ENCODE peak calls at places on chromosomes 1 and 21, in ten cellular contexts. E is hepatocyte, G is keratinocyte, N is OCI-LY7, M is K562, O is neuronal stem cell, D is astrocyte, J is H9, P is MM.1S, H is fibroblast of lung. W is an unnamed sample.

GRCh38 chr1:27176323-27176722 is 21.4 kb upstream of the SLC9A1 start:
- DNase-seq in E (no peak), G (no peak), N (no peak), M (no peak), O (no peak), D (no peak), J (no peak), P (no peak), H (no peak), W (no peak)

GRCh38 chr1:229117664-229118300 is 153.1 kb upstream of the RAB4A start:
- DNase-seq in E (peak), G (no peak), N (no peak), M (no peak), O (no peak), D (no peak), J (no peak), P (no peak), H (peak), W (no peak)

GRCh38 chr1:70220517-70221240 is 501 bp upstream of the SRSF11 start:
- DNase-seq in E (no peak), G (no peak), N (no peak), M (no peak), O (no peak), D (no peak), J (no peak), P (no peak), H (no peak), W (no peak)

GRCh38 chr1:38038836-38039235 is 7.8 kb downstream of the POU3F1 start:
- DNase-seq in E (peak), G (no peak), N (no peak), M (no peak), O (no peak), D (peak), J (no peak), P (no peak), H (no peak), W (no peak)

GRCh38 chr1:204746838-204747442 is 61.4 kb upstream of the LRRN2 start:
- DNase-seq in E (peak), G (no peak), N (peak), M (peak), O (peak), D (peak), J (peak), P (peak), H (peak), W (peak)

GRCh38 chr21:44982558-44983244 is 42.9 kb downstream of the SLX9 start:
- DNase-seq in E (peak), G (no peak), N (no peak), M (no peak), O (no peak), D (peak), J (no peak), P (no peak), H (peak), W (no peak)

GRCh38 chr1:175889848-175890247 is 146.5 kb upstream of the TNR start:
- DNase-seq in E (no peak), G (no peak), N (no peak), M (no peak), O (no peak), D (no peak), J (no peak), P (no peak), H (no peak), W (no peak)

GRCh38 chr21:45551816-45552695 is 9.8 kb upstream of the SLC19A1 start:
- DNase-seq in E (no peak), G (no peak), N (no peak), M (no peak), O (no peak), D (no peak), J (peak), P (no peak), H (no peak), W (no peak)

GRCh38 chr21:45830221-45830640 is 151.3 kb upstream of the COL6A1 start:
- DNase-seq in E (no peak), G (no peak), N (no peak), M (peak), O (no peak), D (no peak), J (peak), P (no peak), H (peak), W (no peak)

GRCh38 chr1:20681999-20682398 is 20.8 kb upstream of the DDOST start:
- DNase-seq in E (no peak), G (no peak), N (no peak), M (no peak), O (no peak), D (no peak), J (no peak), P (no peak), H (no peak), W (no peak)

GRCh38 chr1:11736746-11737639 is 1.1 kb downstream of the AGTRAP start:
- DNase-seq in E (peak), G (peak), N (peak), M (peak), O (no peak), D (peak), J (peak), P (peak), H (peak), W (peak)

GRCh38 chr1:226863446-226863845 is 7.0 kb upstream of the PSEN2 start:
- DNase-seq in E (no peak), G (no peak), N (no peak), M (no peak), O (no peak), D (peak), J (peak), P (no peak), H (peak), W (peak)

GRCh38 chr1:177053648-177054047 is 110.9 kb downstream of the ASTN1 start:
- DNase-seq in E (no peak), G (no peak), N (no peak), M (no peak), O (no peak), D (no peak), J (no peak), P (no peak), H (no peak), W (no peak)

GRCh38 chr1:3352084-3352951 is 102.1 kb upstream of the ARHGEF16 start:
- DNase-seq in E (peak), G (no peak), N (no peak), M (no peak), O (peak), D (peak), J (peak), P (no peak), H (peak), W (no peak)

GRCh38 chr1:209845405-209845725 is 17.6 kb downstream of the UTP25 start:
- DNase-seq in E (no peak), G (no peak), N (no peak), M (no peak), O (no peak), D (no peak), J (no peak), P (no peak), H (no peak), W (no peak)

GRCh38 chr1:217891966-217892365 is 260.8 kb downstream of the SPATA17 start:
- DNase-seq in E (no peak), G (no peak), N (no peak), M (no peak), O (no peak), D (peak), J (no peak), P (no peak), H (no peak), W (no peak)

GRCh38 chr1:165644064-165644735 is 13.2 kb downstream of the MGST3 start:
- DNase-seq in E (no peak), G (peak), N (no peak), M (no peak), O (no peak), D (no peak), J (no peak), P (no peak), H (no peak), W (no peak)

GRCh38 chr1:54671985-54672608 is 30.5 kb downstream of the MROH7 start:
- DNase-seq in E (peak), G (peak), N (peak), M (peak), O (peak), D (peak), J (peak), P (peak), H (peak), W (peak)

GRCh38 chr1:11780380-11781147 is 18.6 kb downstream of the C1orf167 start:
- DNase-seq in E (no peak), G (no peak), N (no peak), M (no peak), O (no peak), D (no peak), J (no peak), P (no peak), H (no peak), W (no peak)

GRCh38 chr21:33268736-33269441 is 2.7 kb downstream of the IL10RB start:
- DNase-seq in E (peak), G (peak), N (peak), M (no peak), O (no peak), D (no peak), J (no peak), P (peak), H (no peak), W (no peak)

GRCh38 chr1:231969078-231969477 is 342.5 kb downstream of the DISC1 start:
- DNase-seq in E (no peak), G (no peak), N (no peak), M (no peak), O (no peak), D (no peak), J (no peak), P (no peak), H (no peak), W (no peak)

GRCh38 chr21:37208056-37208705 is 59.0 kb downstream of the VPS26C start:
- DNase-seq in E (no peak), G (no peak), N (no peak), M (peak), O (no peak), D (no peak), J (no peak), P (peak), H (no peak), W (no peak)

GRCh38 chr1:25771246-25772114 is 28.5 kb upstream of the SELENON start:
- DNase-seq in E (peak), G (no peak), N (peak), M (no peak), O (peak), D (peak), J (peak), P (no peak), H (no peak), W (no peak)

GRCh38 chr21:45818276-45818903 is 163.2 kb upstream of the COL6A1 start:
- DNase-seq in E (peak), G (no peak), N (peak), M (no peak), O (no peak), D (peak), J (no peak), P (no peak), H (peak), W (no peak)

GRCh38 chr1:169595764-169596711 is 9.8 kb upstream of the F5 start:
- DNase-seq in E (peak), G (no peak), N (no peak), M (no peak), O (peak), D (peak), J (peak), P (peak), H (peak), W (peak)

GRCh38 chr1:201468501-201468843 is 516 bp downstream of the PHLDA3 start:
- DNase-seq in E (peak), G (no peak), N (no peak), M (no peak), O (no peak), D (no peak), J (no peak), P (peak), H (no peak), W (peak)

GRCh38 chr1:88595355-88595754 is 88.7 kb upstream of the PKN2 start:
- DNase-seq in E (peak), G (peak), N (peak), M (peak), O (no peak), D (peak), J (no peak), P (peak), H (peak), W (no peak)

GRCh38 chr1:147541672-147542548 is 609 bp downstream of the BCL9 start:
- DNase-seq in E (peak), G (no peak), N (peak), M (no peak), O (no peak), D (peak), J (peak), P (peak), H (peak), W (peak)

GRCh38 chr21:35414511-35415139 is 365.5 kb upstream of the RUNX1 start:
- DNase-seq in E (no peak), G (no peak), N (no peak), M (no peak), O (no peak), D (no peak), J (no peak), P (no peak), H (no peak), W (no peak)

GRCh38 chr1:71621785-71622184 is 541.0 kb upstream of the ZRANB2 start:
- DNase-seq in E (no peak), G (peak), N (no peak), M (no peak), O (no peak), D (peak), J (no peak), P (no peak), H (peak), W (no peak)

GRCh38 chr1:226793620-226794276 is 54.7 kb upstream of the ITPKB start:
- DNase-seq in E (no peak), G (no peak), N (no peak), M (no peak), O (no peak), D (no peak), J (no peak), P (no peak), H (no peak), W (no peak)

GRCh38 chr1:207789386-207789785 is 37.5 kb downstream of the CD46 start:
- DNase-seq in E (no peak), G (no peak), N (no peak), M (no peak), O (no peak), D (no peak), J (no peak), P (no peak), H (no peak), W (no peak)

GRCh38 chr1:64933296-64934070 is 32.9 kb downstream of the JAK1 start:
- DNase-seq in E (no peak), G (no peak), N (peak), M (no peak), O (no peak), D (peak), J (no peak), P (no peak), H (peak), W (no peak)

GRCh38 chr1:19210772-19211549 is 895 bp upstream of the UBR4 start:
- DNase-seq in E (no peak), G (no peak), N (peak), M (no peak), O (no peak), D (peak), J (no peak), P (peak), H (peak), W (peak)

GRCh38 chr1:92762355-92762754 is 22.6 kb downstream of the EVI5 start:
- DNase-seq in E (no peak), G (no peak), N (no peak), M (no peak), O (no peak), D (no peak), J (no peak), P (no peak), H (no peak), W (no peak)

GRCh38 chr1:162218975-162219374 is 149.5 kb downstream of the NOS1AP start:
- DNase-seq in E (no peak), G (no peak), N (no peak), M (no peak), O (no peak), D (peak), J (no peak), P (no peak), H (no peak), W (no peak)

GRCh38 chr21:31316488-31317169 is 27.4 kb downstream of the TIAM1 start:
- DNase-seq in E (no peak), G (no peak), N (no peak), M (no peak), O (no peak), D (peak), J (no peak), P (no peak), H (no peak), W (no peak)

GRCh38 chr21:33670076-33670475 is 27.8 kb downstream of the ITSN1 start:
- DNase-seq in E (no peak), G (no peak), N (no peak), M (no peak), O (no peak), D (no peak), J (no peak), P (peak), H (no peak), W (no peak)

GRCh38 chr1:157438236-157439012 is 113.9 kb downstream of the FCRL5 start:
- DNase-seq in E (no peak), G (no peak), N (no peak), M (no peak), O (no peak), D (no peak), J (no peak), P (no peak), H (no peak), W (no peak)
- H2AFZ ChIP-seq in E (no peak), G (no peak), N (no peak), M (no peak), O (no peak), D (no peak), J (no peak), P (no peak), H (no peak), W (no peak)

GRCh38 chr1:212514056-212514614 is 81.4 kb downstream of the NENF start:
- DNase-seq in E (no peak), G (no peak), N (no peak), M (peak), O (no peak), D (peak), J (peak), P (no peak), H (peak), W (no peak)
- H2AFZ ChIP-seq in E (no peak), G (no peak), N (no peak), M (peak), O (peak), D (peak), J (no peak), P (no peak), H (no peak), W (no peak)

DNA sequence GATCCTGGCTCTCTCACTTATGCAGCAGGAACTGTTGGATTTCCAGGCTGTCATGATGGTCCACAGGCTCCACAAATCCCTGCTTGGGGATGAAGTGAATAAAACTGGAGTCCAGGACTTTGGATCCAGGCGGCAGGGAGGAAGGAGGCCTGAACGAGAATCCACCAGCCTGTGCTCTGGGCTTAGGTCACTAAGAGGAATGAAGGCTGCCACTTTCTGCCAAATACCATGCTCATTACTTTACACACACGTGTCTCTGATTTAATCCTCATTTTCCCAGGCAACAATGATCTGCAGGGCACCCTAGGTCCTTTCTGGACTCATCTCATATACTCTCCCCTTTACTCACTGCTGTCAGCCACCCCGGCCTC is 77.8 kb upstream of the SLC2A1 start:
- DNase-seq in E (no peak), G (no peak), N (no peak), M (no peak), O (no peak), D (no peak), J (no peak), P (no peak), H (no peak), W (no peak)
- H2AFZ ChIP-seq in E (no peak), G (no peak), N (no peak), M (no peak), O (peak), D (no peak), J (no peak), P (no peak), H (no peak), W (no peak)

DNA sequence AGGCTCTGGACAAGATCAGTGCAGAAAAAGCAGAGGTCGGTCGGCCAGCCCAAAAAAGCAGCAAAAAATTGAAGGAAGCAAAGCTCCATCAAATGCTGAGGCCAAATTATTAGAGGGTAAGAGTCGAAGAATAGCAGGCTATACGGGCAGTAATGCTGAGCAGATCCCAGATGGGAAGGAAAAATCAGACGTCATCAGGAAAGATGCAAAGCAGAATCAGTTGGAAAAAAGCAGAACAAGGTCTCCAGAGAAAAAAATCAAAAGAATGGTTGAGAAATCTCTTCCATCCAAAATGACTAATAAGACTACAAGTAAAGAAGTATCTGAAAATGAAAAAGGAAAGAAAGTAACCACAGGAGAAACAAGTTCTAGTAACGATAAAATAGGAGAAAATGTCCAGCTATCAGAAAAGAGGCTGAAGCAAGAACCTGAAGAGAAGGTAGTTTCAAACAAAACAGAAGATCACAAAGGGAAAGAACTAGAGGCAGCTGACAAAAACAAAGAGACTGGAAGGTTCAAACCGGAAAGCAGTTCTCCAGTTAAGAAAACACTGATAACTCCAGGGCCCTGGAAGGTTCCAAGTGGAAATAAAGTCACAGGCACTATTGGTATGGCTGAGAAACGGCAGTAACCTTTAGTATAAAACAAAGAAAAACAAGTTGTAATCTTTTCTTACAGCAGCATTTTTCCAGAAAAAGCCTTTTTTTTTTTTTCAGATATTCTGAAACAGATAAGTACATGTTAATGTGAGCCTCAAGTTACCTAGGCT is 75.7 kb downstream of the PHTF1 start:
- DNase-seq in E (no peak), G (no peak), N (no peak), M (no peak), O (no peak), D (no peak), J (no peak), P (no peak), H (no peak), W (no peak)
- H2AFZ ChIP-seq in E (no peak), G (no peak), N (no peak), M (no peak), O (no peak), D (no peak), J (no peak), P (no peak), H (peak), W (no peak)

GRCh38 chr1:62234709-62235108 is 40.1 kb downstream of the L1TD1 start:
- DNase-seq in E (no peak), G (no peak), N (no peak), M (no peak), O (no peak), D (no peak), J (no peak), P (no peak), H (no peak), W (no peak)
- H2AFZ ChIP-seq in E (no peak), G (no peak), N (no peak), M (no peak), O (no peak), D (no peak), J (no peak), P (no peak), H (no peak), W (no peak)

GRCh38 chr1:195946500-195946899 is 661.7 kb downstream of the KCNT2 start:
- DNase-seq in E (no peak), G (no peak), N (no peak), M (no peak), O (no peak), D (no peak), J (no peak), P (no peak), H (no peak), W (no peak)

GRCh38 chr1:195939844-195940243 is 668.4 kb downstream of the KCNT2 start:
- DNase-seq in E (peak), G (no peak), N (no peak), M (no peak), O (peak), D (no peak), J (peak), P (no peak), H (peak), W (no peak)

GRCh38 chr1:195941314-195941713 is 666.9 kb downstream of the KCNT2 start:
- DNase-seq in E (no peak), G (no peak), N (no peak), M (no peak), O (no peak), D (no peak), J (no peak), P (no peak), H (no peak), W (no peak)
- H2AFZ ChIP-seq in E (no peak), G (no peak), N (no peak), M (no peak), O (no peak), D (no peak), J (no peak), P (no peak), H (no peak), W (no peak)

W was measured in DND-41.